ENCODE peak calls at places on chromosomes 5 and 9, in eight cellular contexts. D, C, A, S, R, F, X and T are unnamed samples.

GRCh38 chr5:88729476-88730182 is 153.4 kb downstream of the MEF2C start:
- DNase-seq in D (peak), C (peak), A (peak), S (peak), R (peak), F (peak), X (peak), T (no peak)

GRCh38 chr5:141758316-141758965 is 76.4 kb upstream of the ARAP3 start:
- DNase-seq in D (peak), C (no peak), A (no peak), S (no peak), R (no peak), F (no peak), X (no peak), T (no peak)

GRCh38 chr5:99644822-99645221 is 716.0 kb upstream of the CHD1 start:
- DNase-seq in D (no peak), C (peak), A (no peak), S (no peak), R (no peak), F (no peak), X (no peak), T (no peak)

GRCh38 chr9:121700165-121700830 is 48.9 kb downstream of the DAB2IP start:
- DNase-seq in D (peak), C (peak), A (no peak), S (peak), R (peak), F (peak), X (no peak), T (peak)

GRCh38 chr5:179312557-179313235 is 32.6 kb downstream of the ADAMTS2 start:
- DNase-seq in D (no peak), C (no peak), A (no peak), S (no peak), R (no peak), F (peak), X (no peak), T (peak)

GRCh38 chr5:75601996-75602395 is 9.3 kb upstream of the ANKDD1B start:
- DNase-seq in D (no peak), C (peak), A (no peak), S (no peak), R (no peak), F (peak), X (no peak), T (no peak)

GRCh38 chr9:33924978-33925797 is 108.2 kb downstream of the UBE2R2 start:
- DNase-seq in D (peak), C (peak), A (peak), S (peak), R (no peak), F (peak), X (no peak), T (no peak)

GRCh38 chr5:176676361-176676824 is 29.1 kb downstream of the TSPAN17 start:
- DNase-seq in D (no peak), C (peak), A (no peak), S (no peak), R (no peak), F (no peak), X (no peak), T (no peak)

GRCh38 chr9:94083384-94083783 is 880 bp upstream of the PTPDC1 start:
- DNase-seq in D (no peak), C (no peak), A (no peak), S (peak), R (no peak), F (no peak), X (no peak), T (no peak)

GRCh38 chr5:6435356-6435755 is 13.3 kb upstream of the UBE2QL1 start:
- DNase-seq in D (peak), C (peak), A (peak), S (no peak), R (no peak), F (peak), X (no peak), T (no peak)

GRCh38 chr5:11801061-11801460 is 103.2 kb downstream of the CTNND2 start:
- DNase-seq in D (no peak), C (peak), A (no peak), S (no peak), R (no peak), F (no peak), X (no peak), T (no peak)

GRCh38 chr5:1523793-1524480 is at the start of gene LPCAT1:
- DNase-seq in D (peak), C (peak), A (peak), S (peak), R (peak), F (peak), X (peak), T (peak)

GRCh38 chr5:8394965-8395364 is 526.0 kb downstream of the MTRR start:
- DNase-seq in D (no peak), C (peak), A (no peak), S (no peak), R (no peak), F (no peak), X (no peak), T (no peak)

GRCh38 chr5:141524604-141525597 is 36.0 kb downstream of the PCDHGC5 start:
- DNase-seq in D (peak), C (peak), A (peak), S (peak), R (peak), F (peak), X (peak), T (peak)

GRCh38 chr5:5492087-5492933 is 69.8 kb downstream of the ICE1 start:
- DNase-seq in D (peak), C (peak), A (peak), S (peak), R (no peak), F (peak), X (peak), T (no peak)

GRCh38 chr5:171386861-171387254 is 791 bp upstream of the NPM1 start:
- DNase-seq in D (no peak), C (no peak), A (no peak), S (no peak), R (no peak), F (no peak), X (no peak), T (peak)

GRCh38 chr5:144352732-144353317 is 182.2 kb downstream of the KCTD16 start:
- DNase-seq in D (no peak), C (no peak), A (no peak), S (no peak), R (no peak), F (no peak), X (no peak), T (no peak)

GRCh38 chr9:89536145-89536574 is 38.2 kb upstream of the SEMA4D start:
- DNase-seq in D (no peak), C (no peak), A (peak), S (no peak), R (no peak), F (no peak), X (peak), T (no peak)

GRCh38 chr9:123375725-123376132 is 19.7 kb downstream of the CRB2 start:
- DNase-seq in D (no peak), C (peak), A (no peak), S (peak), R (no peak), F (peak), X (no peak), T (no peak)

GRCh38 chr5:150159741-150160179 is 4.1 kb upstream of the PDGFRB start:
- DNase-seq in D (no peak), C (no peak), A (no peak), S (peak), R (peak), F (peak), X (no peak), T (no peak)

GRCh38 chr5:177124486-177124991 is 9.0 kb upstream of the NSD1 start:
- DNase-seq in D (peak), C (peak), A (no peak), S (no peak), R (peak), F (no peak), X (no peak), T (no peak)

GRCh38 chr9:19516348-19516747 is 107.5 kb downstream of the ACER2 start:
- DNase-seq in D (no peak), C (no peak), A (no peak), S (no peak), R (no peak), F (no peak), X (no peak), T (no peak)

GRCh38 chr5:72848474-72849428 is 32.3 kb downstream of the TNPO1 start:
- DNase-seq in D (no peak), C (peak), A (peak), S (peak), R (peak), F (peak), X (no peak), T (peak)

GRCh38 chr9:107637421-107638420 is 148.2 kb upstream of the KLF4 start:
- DNase-seq in D (peak), C (peak), A (no peak), S (peak), R (peak), F (peak), X (no peak), T (peak)

GRCh38 chr5:178381921-178382688 is 149.5 kb upstream of the PHYKPL start:
- DNase-seq in D (no peak), C (no peak), A (no peak), S (no peak), R (peak), F (no peak), X (no peak), T (no peak)

GRCh38 chr5:175246242-175246891 is 197.6 kb downstream of the DRD1 start:
- DNase-seq in D (no peak), C (peak), A (no peak), S (peak), R (peak), F (peak), X (no peak), T (no peak)

GRCh38 chr5:159536166-159536565 is 205.9 kb upstream of the IL12B start:
- DNase-seq in D (no peak), C (no peak), A (no peak), S (no peak), R (no peak), F (no peak), X (no peak), T (no peak)

GRCh38 chr5:12384005-12384404 is 479.8 kb upstream of the CTNND2 start:
- DNase-seq in D (no peak), C (no peak), A (no peak), S (no peak), R (no peak), F (no peak), X (no peak), T (no peak)

GRCh38 chr9:127269440-127269839 is 4.9 kb downstream of the GARNL3 start:
- DNase-seq in D (no peak), C (no peak), A (no peak), S (no peak), R (no peak), F (no peak), X (no peak), T (no peak)